ENCODE peak calls at places on chromosomes 3 and 15, in ten cellular contexts. One of them, this sample, is unnamed.
A peak's percentile ranks its signal among the peaks of the same experiment; 100 is the strongest.

GRCh38 chr3:8709801-8710524 is 23.6 kb upstream of the CAV3 start:
- DNase-seq in mammary epithelial cell: no peak
- DNase-seq in H9: no peak
- DNase-seq in astrocyte: no peak
- DNase-seq in K562: peak; percentile 8
- DNase-seq in IMR-90: no peak
- DNase-seq in GM23248: no peak
- DNase-seq in fibroblast of lung: no peak
- DNase-seq in PC-9: no peak
- DNase-seq in PC-3: no peak
- DNase-seq in this sample: no peak

GRCh38 chr3:72739521-72740466 is 108.5 kb downstream of the SHQ1 start:
- DNase-seq in mammary epithelial cell: no peak
- DNase-seq in H9: no peak
- DNase-seq in astrocyte: no peak
- DNase-seq in K562: peak; percentile 40
- DNase-seq in IMR-90: peak; percentile 20
- DNase-seq in GM23248: peak; percentile 22
- DNase-seq in fibroblast of lung: no peak
- DNase-seq in PC-9: no peak
- DNase-seq in PC-3: peak; percentile 60
- DNase-seq in this sample: no peak

GRCh38 chr3:115814778-115815380 is 191.6 kb downstream of the GAP43 start:
- DNase-seq in mammary epithelial cell: peak; percentile 60
- DNase-seq in H9: peak; percentile 83
- DNase-seq in astrocyte: peak; percentile 36
- DNase-seq in K562: peak; percentile 55
- DNase-seq in IMR-90: peak; percentile 76
- DNase-seq in GM23248: peak; percentile 85
- DNase-seq in fibroblast of lung: peak; percentile 61
- DNase-seq in PC-9: no peak
- DNase-seq in PC-3: peak; percentile 94
- DNase-seq in this sample: peak; percentile 77

GRCh38 chr15:92623435-92623834 is 32.1 kb downstream of the FAM174B start:
- DNase-seq in mammary epithelial cell: peak; percentile 64
- DNase-seq in H9: no peak
- DNase-seq in astrocyte: no peak
- DNase-seq in K562: no peak
- DNase-seq in IMR-90: no peak
- DNase-seq in GM23248: no peak
- DNase-seq in fibroblast of lung: no peak
- DNase-seq in PC-9: no peak
- DNase-seq in PC-3: no peak
- DNase-seq in this sample: no peak

GRCh38 chr3:174783502-174783901 is 75.6 kb upstream of the NAALADL2 start:
- DNase-seq in mammary epithelial cell: no peak
- DNase-seq in H9: no peak
- DNase-seq in astrocyte: no peak
- DNase-seq in K562: no peak
- DNase-seq in IMR-90: no peak
- DNase-seq in GM23248: no peak
- DNase-seq in fibroblast of lung: no peak
- DNase-seq in PC-9: no peak
- DNase-seq in PC-3: no peak
- DNase-seq in this sample: no peak

GRCh38 chr15:89628791-89629715 is 26.2 kb downstream of the KIF7 start:
- DNase-seq in mammary epithelial cell: no peak
- DNase-seq in H9: no peak
- DNase-seq in astrocyte: no peak
- DNase-seq in K562: peak; percentile 11
- DNase-seq in IMR-90: no peak
- DNase-seq in GM23248: no peak
- DNase-seq in fibroblast of lung: no peak
- DNase-seq in PC-9: no peak
- DNase-seq in PC-3: no peak
- DNase-seq in this sample: no peak

GRCh38 chr15:99230867-99231266 is 18.5 kb downstream of the TTC23 start:
- DNase-seq in mammary epithelial cell: no peak
- DNase-seq in H9: no peak
- DNase-seq in astrocyte: no peak
- DNase-seq in K562: no peak
- DNase-seq in IMR-90: no peak
- DNase-seq in GM23248: no peak
- DNase-seq in fibroblast of lung: no peak
- DNase-seq in PC-9: no peak
- DNase-seq in PC-3: peak; percentile 28
- DNase-seq in this sample: no peak

GRCh38 chr3:52023101-52023770 is 27.5 kb upstream of the RPL29 start:
- DNase-seq in mammary epithelial cell: no peak
- DNase-seq in H9: no peak
- DNase-seq in astrocyte: no peak
- DNase-seq in K562: no peak
- DNase-seq in IMR-90: no peak
- DNase-seq in GM23248: no peak
- DNase-seq in fibroblast of lung: no peak
- DNase-seq in PC-9: no peak
- DNase-seq in PC-3: no peak
- DNase-seq in this sample: no peak

GRCh38 chr15:62209322-62209721 is 44.2 kb upstream of the C2CD4B start:
- DNase-seq in mammary epithelial cell: peak; percentile 51
- DNase-seq in H9: no peak
- DNase-seq in astrocyte: no peak
- DNase-seq in K562: no peak
- DNase-seq in IMR-90: no peak
- DNase-seq in GM23248: no peak
- DNase-seq in fibroblast of lung: no peak
- DNase-seq in PC-9: no peak
- DNase-seq in PC-3: no peak
- DNase-seq in this sample: no peak

GRCh38 chr3:25604107-25604805 is 60.5 kb downstream of the TOP2B start:
- DNase-seq in mammary epithelial cell: peak; percentile 71
- DNase-seq in H9: no peak
- DNase-seq in astrocyte: peak; percentile 97
- DNase-seq in K562: peak; percentile 57
- DNase-seq in IMR-90: peak; percentile 92
- DNase-seq in GM23248: peak; percentile 89
- DNase-seq in fibroblast of lung: peak; percentile 97
- DNase-seq in PC-9: peak; percentile 39
- DNase-seq in PC-3: peak; percentile 37
- DNase-seq in this sample: peak; percentile 95

GRCh38 chr15:89760303-89761008 is 9.4 kb upstream of the MESP1 start:
- DNase-seq in mammary epithelial cell: peak; percentile 68
- DNase-seq in H9: peak; percentile 88
- DNase-seq in astrocyte: peak; percentile 17
- DNase-seq in K562: peak; percentile 90
- DNase-seq in IMR-90: peak; percentile 57
- DNase-seq in GM23248: peak; percentile 71
- DNase-seq in fibroblast of lung: peak; percentile 36
- DNase-seq in PC-9: no peak
- DNase-seq in PC-3: peak; percentile 93
- DNase-seq in this sample: peak; percentile 71

GRCh38 chr3:101637461-101637860 is 39.5 kb downstream of the ZBTB11 start:
- DNase-seq in mammary epithelial cell: no peak
- DNase-seq in H9: no peak
- DNase-seq in astrocyte: no peak
- DNase-seq in K562: no peak
- DNase-seq in IMR-90: no peak
- DNase-seq in GM23248: no peak
- DNase-seq in fibroblast of lung: no peak
- DNase-seq in PC-9: no peak
- DNase-seq in PC-3: no peak
- DNase-seq in this sample: no peak

GRCh38 chr15:48928877-48929538 is 34.7 kb downstream of the SHC4 start:
- DNase-seq in mammary epithelial cell: peak; percentile 89
- DNase-seq in H9: no peak
- DNase-seq in astrocyte: peak; percentile 63
- DNase-seq in K562: no peak
- DNase-seq in IMR-90: peak; percentile 33
- DNase-seq in GM23248: peak; percentile 49
- DNase-seq in fibroblast of lung: peak; percentile 76
- DNase-seq in PC-9: no peak
- DNase-seq in PC-3: peak; percentile 70
- DNase-seq in this sample: no peak
- H2AFZ ChIP-seq in mammary epithelial cell: peak overlapping the region; percentile 75
- H2AFZ ChIP-seq in H9: no peak overlapping the region
- H2AFZ ChIP-seq in astrocyte: no peak overlapping the region
- H2AFZ ChIP-seq in K562: peak overlapping the region; percentile 72
- H2AFZ ChIP-seq in IMR-90: no peak overlapping the region
- H2AFZ ChIP-seq in GM23248: no peak overlapping the region
- H2AFZ ChIP-seq in fibroblast of lung: no peak overlapping the region
- H2AFZ ChIP-seq in PC-9: no peak overlapping the region
- H2AFZ ChIP-seq in PC-3: peak overlapping the region; percentile 25
- H2AFZ ChIP-seq in this sample: no peak overlapping the region

DNA sequence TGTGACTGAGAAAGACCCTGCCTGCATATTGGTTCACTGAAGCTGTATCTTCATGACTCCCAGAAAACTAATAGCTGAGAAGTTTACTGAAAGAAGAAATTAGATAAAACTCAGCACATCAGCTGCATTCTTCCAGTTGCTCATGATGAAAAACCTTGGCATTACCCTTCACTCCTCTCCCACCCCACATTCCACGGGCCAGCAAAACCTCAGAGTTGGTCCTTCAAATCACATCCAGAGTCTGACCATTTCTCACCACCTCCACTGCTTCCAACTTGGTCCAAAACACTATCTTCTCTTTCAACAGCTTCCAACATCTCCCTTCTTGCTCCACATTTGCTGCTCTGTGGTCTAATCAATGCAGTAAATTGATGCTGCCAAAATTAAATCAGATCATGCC is 97.1 kb downstream of the CD47 start:
- DNase-seq in mammary epithelial cell: no peak
- DNase-seq in H9: no peak
- DNase-seq in astrocyte: peak; percentile 74
- DNase-seq in K562: no peak
- DNase-seq in IMR-90: peak; percentile 22
- DNase-seq in GM23248: peak; percentile 78
- DNase-seq in fibroblast of lung: peak; percentile 80
- DNase-seq in PC-9: no peak
- DNase-seq in PC-3: peak; percentile 41
- DNase-seq in this sample: no peak
- H2AFZ ChIP-seq in mammary epithelial cell: peak overlapping the region; percentile 11
- H2AFZ ChIP-seq in H9: no peak overlapping the region
- H2AFZ ChIP-seq in astrocyte: no peak overlapping the region
- H2AFZ ChIP-seq in K562: no peak overlapping the region
- H2AFZ ChIP-seq in IMR-90: no peak overlapping the region
- H2AFZ ChIP-seq in GM23248: no peak overlapping the region
- H2AFZ ChIP-seq in fibroblast of lung: no peak overlapping the region
- H2AFZ ChIP-seq in PC-9: no peak overlapping the region
- H2AFZ ChIP-seq in PC-3: no peak overlapping the region
- H2AFZ ChIP-seq in this sample: no peak overlapping the region

DNA sequence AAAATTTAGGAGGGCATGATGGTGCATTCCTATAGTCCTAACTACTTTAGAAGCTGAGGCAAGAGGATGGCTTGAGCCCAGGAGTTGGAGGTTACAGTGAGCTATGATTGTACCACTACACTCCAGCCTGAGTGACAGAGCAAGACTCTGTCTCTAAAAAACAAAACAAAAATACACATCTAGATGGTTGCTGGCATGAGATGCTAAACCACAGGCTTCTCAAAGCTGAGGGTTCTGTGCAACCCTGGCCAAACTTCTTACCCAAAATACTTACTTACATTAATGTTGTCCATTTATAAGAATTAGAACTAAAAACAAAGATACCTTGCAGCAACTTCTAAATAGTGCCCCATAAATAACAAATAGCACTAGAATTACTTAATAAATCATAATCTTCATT is 14.3 kb upstream of the ARHGEF3 start:
- DNase-seq in mammary epithelial cell: no peak
- DNase-seq in H9: no peak
- DNase-seq in astrocyte: no peak
- DNase-seq in K562: no peak
- DNase-seq in IMR-90: no peak
- DNase-seq in GM23248: no peak
- DNase-seq in fibroblast of lung: no peak
- DNase-seq in PC-9: no peak
- DNase-seq in PC-3: no peak
- DNase-seq in this sample: no peak
- H2AFZ ChIP-seq in mammary epithelial cell: no peak overlapping the region
- H2AFZ ChIP-seq in H9: no peak overlapping the region
- H2AFZ ChIP-seq in astrocyte: no peak overlapping the region
- H2AFZ ChIP-seq in K562: no peak overlapping the region
- H2AFZ ChIP-seq in IMR-90: no peak overlapping the region
- H2AFZ ChIP-seq in GM23248: no peak overlapping the region
- H2AFZ ChIP-seq in fibroblast of lung: no peak overlapping the region
- H2AFZ ChIP-seq in PC-9: no peak overlapping the region
- H2AFZ ChIP-seq in PC-3: no peak overlapping the region
- H2AFZ ChIP-seq in this sample: no peak overlapping the region

GRCh38 chr3:179005706-179006105 is 65.9 kb downstream of the ZMAT3 start:
- DNase-seq in mammary epithelial cell: no peak
- DNase-seq in H9: no peak
- DNase-seq in astrocyte: no peak
- DNase-seq in K562: no peak
- DNase-seq in IMR-90: no peak
- DNase-seq in GM23248: no peak
- DNase-seq in fibroblast of lung: no peak
- DNase-seq in PC-9: no peak
- DNase-seq in PC-3: no peak
- DNase-seq in this sample: no peak

GRCh38 chr3:179005213-179005612 is 66.4 kb downstream of the ZMAT3 start:
- DNase-seq in mammary epithelial cell: no peak
- DNase-seq in H9: no peak
- DNase-seq in astrocyte: no peak
- DNase-seq in K562: no peak
- DNase-seq in IMR-90: no peak
- DNase-seq in GM23248: no peak
- DNase-seq in fibroblast of lung: no peak
- DNase-seq in PC-9: no peak
- DNase-seq in PC-3: no peak
- DNase-seq in this sample: no peak

GRCh38 chr3:179000144-179000543 is 71.5 kb downstream of the ZMAT3 start:
- DNase-seq in mammary epithelial cell: peak; percentile 33
- DNase-seq in H9: no peak
- DNase-seq in astrocyte: peak; percentile 44
- DNase-seq in K562: no peak
- DNase-seq in IMR-90: peak; percentile 37
- DNase-seq in GM23248: peak; percentile 46
- DNase-seq in fibroblast of lung: peak; percentile 61
- DNase-seq in PC-9: no peak
- DNase-seq in PC-3: peak; percentile 54
- DNase-seq in this sample: no peak

GRCh38 chr3:178996399-178996798 is 75.2 kb downstream of the ZMAT3 start:
- DNase-seq in mammary epithelial cell: no peak
- DNase-seq in H9: no peak
- DNase-seq in astrocyte: no peak
- DNase-seq in K562: no peak
- DNase-seq in IMR-90: no peak
- DNase-seq in GM23248: no peak
- DNase-seq in fibroblast of lung: no peak
- DNase-seq in PC-9: no peak
- DNase-seq in PC-3: no peak
- DNase-seq in this sample: no peak

DNA sequence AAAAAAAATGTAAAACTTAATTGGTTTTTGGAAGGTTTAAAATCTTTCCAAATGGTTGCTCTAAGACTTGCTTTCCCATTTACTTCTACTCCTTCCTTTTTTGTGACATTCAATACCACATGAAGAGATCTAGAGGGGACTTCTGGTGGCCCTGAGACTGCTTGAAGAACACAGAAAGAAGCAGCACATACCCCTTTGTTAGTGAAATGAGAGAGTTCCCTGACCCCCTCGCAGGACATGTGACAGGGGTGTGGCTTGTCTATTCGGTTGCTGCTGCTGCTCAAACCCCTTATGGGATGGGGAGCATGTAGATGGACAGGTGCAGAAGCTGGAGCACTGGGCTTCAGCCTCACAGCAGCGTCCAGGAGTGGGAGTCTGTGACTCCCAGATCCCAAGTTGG is 71.0 kb downstream of the ZMAT3 start:
- DNase-seq in mammary epithelial cell: no peak
- DNase-seq in H9: no peak
- DNase-seq in astrocyte: no peak
- DNase-seq in K562: no peak
- DNase-seq in IMR-90: no peak
- DNase-seq in GM23248: no peak
- DNase-seq in fibroblast of lung: no peak
- DNase-seq in PC-9: no peak
- DNase-seq in PC-3: no peak
- DNase-seq in this sample: no peak
- H2AFZ ChIP-seq in mammary epithelial cell: no peak overlapping the region
- H2AFZ ChIP-seq in H9: no peak overlapping the region
- H2AFZ ChIP-seq in astrocyte: no peak overlapping the region
- H2AFZ ChIP-seq in K562: no peak overlapping the region
- H2AFZ ChIP-seq in IMR-90: no peak overlapping the region
- H2AFZ ChIP-seq in GM23248: no peak overlapping the region
- H2AFZ ChIP-seq in fibroblast of lung: no peak overlapping the region
- H2AFZ ChIP-seq in PC-9: no peak overlapping the region
- H2AFZ ChIP-seq in PC-3: no peak overlapping the region
- H2AFZ ChIP-seq in this sample: no peak overlapping the region

This sample was measured in mesenchymal stem cell.